ENCODE peak calls at places on chromosomes 1 and 21, in eight cellular contexts. J, D, X, E, G, I, U and H are unnamed samples.

GRCh38 chr1:25771246-25772114 is 28.5 kb upstream of the SELENON start:
- DNase-seq in X (no peak), J (peak), G (no peak), D (no peak), E (peak), I (peak), U (peak), H (no peak)

GRCh38 chr21:30044447-30045064 is 104.8 kb upstream of the GRIK1 start:
- DNase-seq in G (no peak), I (peak), E (no peak), X (no peak), J (peak), D (peak), U (no peak), H (peak)

GRCh38 chr1:156367386-156368156 is 1.4 kb upstream of the RHBG start:
- DNase-seq in G (no peak), U (no peak), X (no peak), J (no peak), D (no peak), I (no peak), E (no peak), H (no peak)

GRCh38 chr1:234926574-234927311 is 201.9 kb downstream of the TOMM20 start:
- DNase-seq in J (peak), G (no peak), E (no peak), X (peak), D (peak), U (no peak), I (no peak), H (no peak)

GRCh38 chr1:31040038-31040437 is 25.5 kb downstream of the PUM1 start:
- DNase-seq in G (no peak), J (no peak), U (no peak), X (no peak), I (no peak), D (no peak), E (no peak), H (no peak)

GRCh38 chr1:154502066-154502741 is at the start of the genes SHE and TDRD10:
- DNase-seq in E (no peak), I (no peak), D (no peak), G (peak), U (no peak), X (peak), J (peak), H (no peak)

GRCh38 chr1:170075186-170075585 is 691 bp upstream of the KIFAP3 start:
- DNase-seq in D (no peak), G (peak), U (no peak), J (peak), E (no peak), X (no peak), I (peak), H (no peak)

GRCh38 chr1:7267493-7267892 is 482.2 kb downstream of the CAMTA1 start:
- DNase-seq in G (no peak), X (no peak), U (peak), J (no peak), E (peak), I (no peak), D (no peak), H (no peak)

GRCh38 chr1:63920154-63921117 is 146.6 kb downstream of the ROR1 start:
- DNase-seq in U (no peak), E (peak), I (no peak), D (peak), G (no peak), X (no peak), J (no peak), H (no peak)

GRCh38 chr1:229397762-229398161 is 36.1 kb downstream of the ACTA1 start:
- DNase-seq in G (no peak), U (no peak), J (no peak), D (no peak), I (no peak), X (no peak), E (no peak), H (no peak)

GRCh38 chr1:154534263-154534844 is 24.1 kb downstream of the UBE2Q1 start:
- DNase-seq in X (no peak), D (peak), G (no peak), U (peak), J (no peak), E (peak), I (peak), H (peak)

GRCh38 chr1:57796609-57797008 is 372.7 kb upstream of the DAB1 start:
- DNase-seq in D (peak), U (no peak), J (no peak), E (no peak), I (no peak), X (no peak), G (no peak), H (no peak)

GRCh38 chr1:247332901-247333361 is 1.3 kb upstream of the ZNF496 start:
- DNase-seq in D (peak), E (no peak), I (no peak), U (no peak), G (no peak), X (no peak), J (no peak), H (peak)

GRCh38 chr21:30962013-30962412 is 76.3 kb downstream of the KRTAP19-8 start:
- DNase-seq in G (no peak), X (no peak), J (no peak), I (no peak), D (no peak), U (no peak), E (no peak), H (no peak)

GRCh38 chr1:161133220-161133740 is 813 bp upstream of the DEDD start:
- DNase-seq in G (no peak), I (no peak), E (no peak), X (no peak), U (no peak), D (peak), J (no peak), H (peak)

GRCh38 chr1:47198214-47198613 is 8.4 kb upstream of the PDZK1IP1 start:
- DNase-seq in I (no peak), J (no peak), U (no peak), G (no peak), D (no peak), E (no peak), X (no peak), H (no peak)

GRCh38 chr1:119141020-119141424 is 569 bp upstream of the WARS2 start:
- DNase-seq in I (no peak), X (peak), U (peak), G (peak), D (peak), J (peak), E (no peak), H (no peak)

GRCh38 chr1:200033511-200034261 is 6.2 kb downstream of the NR5A2 start:
- DNase-seq in G (no peak), X (no peak), D (peak), E (no peak), U (no peak), I (no peak), J (no peak), H (no peak)

GRCh38 chr1:171683826-171684225 is 31.3 kb upstream of the MYOC start:
- DNase-seq in J (no peak), D (no peak), X (no peak), U (no peak), E (no peak), G (no peak), I (no peak), H (no peak)

GRCh38 chr1:13593511-13594131 is 10.0 kb downstream of the PDPN start:
- DNase-seq in X (no peak), D (peak), E (peak), J (no peak), G (no peak), I (no peak), U (no peak), H (no peak)

GRCh38 chr1:205179842-205180241 is 31.7 kb downstream of the DSTYK start:
- DNase-seq in I (no peak), G (no peak), J (no peak), X (no peak), E (no peak), U (no peak), D (peak), H (no peak)

GRCh38 chr1:234604726-234605492 is 5.1 kb downstream of the IRF2BP2 start:
- DNase-seq in E (no peak), J (no peak), D (peak), I (no peak), U (no peak), G (no peak), X (no peak), H (peak)